ENCODE peak calls at places on chromosomes 16 and 17, in five cellular contexts. A is A549, M is SK-N-SH, Q is K562, S is GM12878. G is an unnamed sample.
A peak's percentile ranks its signal among the peaks of the same experiment; 100 is the strongest.

GRCh38 chr17:17206913-17207368 is 808 bp upstream of the PLD6 start:
- DNase-seq in A (no peak), M (no peak), Q (no peak), S (no peak), G (no peak)

GRCh38 chr17:69575346-69575761 is 160.9 kb downstream of the MAP2K6 start:
- DNase-seq in A (no peak), M (no peak), Q (no peak), S (no peak), G (peak; percentile 87)

GRCh38 chr16:80931985-80932720 is 74.5 kb downstream of the CMC2 start:
- DNase-seq in A (peak; percentile 54), M (peak; percentile 84), Q (no peak), S (no peak), G (peak; percentile 35)

GRCh38 chr16:79334127-79334526 is 266.4 kb downstream of the MAF start:
- DNase-seq in A (peak; percentile 4), M (no peak), Q (peak; percentile 67), S (no peak), G (no peak)

GRCh38 chr17:45319239-45319703 is 2.5 kb upstream of the MAP3K14 start:
- DNase-seq in A (peak; percentile 85), M (no peak), Q (peak; percentile 59), S (no peak), G (peak; percentile 83)

GRCh38 chr16:85081765-85082164 is 30.5 kb downstream of the CIBAR2 start:
- DNase-seq in A (no peak), M (no peak), Q (no peak), S (no peak), G (no peak)

GRCh38 chr17:72358465-72358864 is 237.6 kb downstream of the SOX9 start:
- DNase-seq in A (no peak), M (no peak), Q (no peak), S (no peak), G (peak; percentile 86)

GRCh38 chr17:80429356-80430275 is 14.6 kb downstream of the ENDOV start:
- DNase-seq in A (no peak), M (no peak), Q (no peak), S (no peak), G (no peak)

GRCh38 chr16:28082624-28083023 is 19.1 kb upstream of the GSG1L start:
- DNase-seq in A (no peak), M (no peak), Q (peak; percentile 72), S (no peak), G (no peak)

GRCh38 chr16:20410153-20410723 is 904 bp downstream of the ACSM5 start:
- DNase-seq in A (no peak), M (no peak), Q (no peak), S (no peak), G (no peak)

GRCh38 chr17:36755586-36755985 is 154.2 kb downstream of the MRM1 start:
- DNase-seq in A (peak; percentile 70), M (peak; percentile 68), Q (peak; percentile 70), S (no peak), G (no peak)

GRCh38 chr17:1511290-1511689 is 5.1 kb downstream of the INPP5K start:
- DNase-seq in A (no peak), M (no peak), Q (peak; percentile 32), S (no peak), G (no peak)

GRCh38 chr17:28074010-28074409 is 31.5 kb downstream of the NLK start:
- DNase-seq in A (no peak), M (no peak), Q (no peak), S (no peak), G (no peak)

GRCh38 chr17:75502072-75502745 is 13.1 kb downstream of the CASKIN2 start:
- DNase-seq in A (no peak), M (no peak), Q (no peak), S (no peak), G (no peak)

DNA sequence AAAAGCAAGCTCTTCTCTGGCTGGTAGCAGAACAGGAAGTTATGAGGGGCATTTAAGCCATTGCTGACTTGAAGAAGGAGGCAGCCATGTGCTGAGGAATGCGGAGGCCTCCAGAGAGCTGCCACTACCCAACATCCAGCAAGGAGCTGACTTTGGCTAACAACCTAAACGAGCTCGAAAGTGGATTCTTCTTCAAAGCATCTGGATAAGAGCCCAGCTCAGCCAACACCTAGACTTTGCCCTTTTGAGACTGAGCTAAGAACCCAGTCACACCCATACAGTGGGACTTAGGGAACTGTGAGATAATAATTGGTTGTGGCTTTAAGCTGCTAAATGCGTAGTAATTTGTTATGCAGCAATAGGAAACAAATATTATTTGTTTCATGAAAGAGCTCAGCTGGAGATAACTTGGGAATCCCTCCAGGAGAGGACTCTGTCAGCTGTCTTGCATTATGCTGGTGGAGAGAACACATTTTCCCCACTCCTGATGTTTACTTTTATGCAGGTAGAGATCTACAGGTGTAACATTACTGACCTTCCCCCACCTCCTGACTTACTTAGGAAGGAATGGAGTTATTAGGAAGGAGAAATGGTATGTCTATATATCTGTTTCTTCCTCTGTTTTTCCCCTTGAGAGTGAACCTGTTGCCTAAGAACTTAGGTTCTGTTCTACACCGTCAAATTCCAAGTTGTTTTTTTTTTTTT is 52.7 kb upstream of the ZNF629 start:
- DNase-seq in A (no peak), M (no peak), Q (no peak), S (no peak), G (no peak)
- TF ChIP-seq RCOR1 in A (no peak), M (no peak), Q (no peak), S (no peak), G (no peak)

GRCh38 chr17:59859444-59860025 is 33.2 kb downstream of the TUBD1 start:
- DNase-seq in A (no peak), M (no peak), Q (peak; percentile 30), S (no peak), G (peak; percentile 78)

GRCh38 chr17:59858167-59858790 is 34.5 kb downstream of the TUBD1 start:
- DNase-seq in A (no peak), M (peak; percentile 31), Q (no peak), S (no peak), G (peak; percentile 23)

GRCh38 chr17:59863607-59864006 is 29.1 kb downstream of the TUBD1 start:
- DNase-seq in A (no peak), M (no peak), Q (no peak), S (no peak), G (no peak)
- TF ChIP-seq RCOR1 in A (no peak), M (no peak), Q (no peak), S (no peak), G (no peak)

GRCh38 chr16:13391337-13391736 is 489.9 kb downstream of the SHISA9 start:
- DNase-seq in A (no peak), M (no peak), Q (no peak), S (peak; percentile 15), G (no peak)

GRCh38 chr16:13393816-13394215 is 492.4 kb downstream of the SHISA9 start:
- DNase-seq in A (no peak), M (no peak), Q (no peak), S (no peak), G (no peak)

GRCh38 chr16:13392341-13392740 is 490.9 kb downstream of the SHISA9 start:
- DNase-seq in A (no peak), M (no peak), Q (no peak), S (no peak), G (no peak)

GRCh38 chr16:13390986-13391305 is 489.5 kb downstream of the SHISA9 start:
- DNase-seq in A (no peak), M (no peak), Q (no peak), S (no peak), G (no peak)

DNA sequence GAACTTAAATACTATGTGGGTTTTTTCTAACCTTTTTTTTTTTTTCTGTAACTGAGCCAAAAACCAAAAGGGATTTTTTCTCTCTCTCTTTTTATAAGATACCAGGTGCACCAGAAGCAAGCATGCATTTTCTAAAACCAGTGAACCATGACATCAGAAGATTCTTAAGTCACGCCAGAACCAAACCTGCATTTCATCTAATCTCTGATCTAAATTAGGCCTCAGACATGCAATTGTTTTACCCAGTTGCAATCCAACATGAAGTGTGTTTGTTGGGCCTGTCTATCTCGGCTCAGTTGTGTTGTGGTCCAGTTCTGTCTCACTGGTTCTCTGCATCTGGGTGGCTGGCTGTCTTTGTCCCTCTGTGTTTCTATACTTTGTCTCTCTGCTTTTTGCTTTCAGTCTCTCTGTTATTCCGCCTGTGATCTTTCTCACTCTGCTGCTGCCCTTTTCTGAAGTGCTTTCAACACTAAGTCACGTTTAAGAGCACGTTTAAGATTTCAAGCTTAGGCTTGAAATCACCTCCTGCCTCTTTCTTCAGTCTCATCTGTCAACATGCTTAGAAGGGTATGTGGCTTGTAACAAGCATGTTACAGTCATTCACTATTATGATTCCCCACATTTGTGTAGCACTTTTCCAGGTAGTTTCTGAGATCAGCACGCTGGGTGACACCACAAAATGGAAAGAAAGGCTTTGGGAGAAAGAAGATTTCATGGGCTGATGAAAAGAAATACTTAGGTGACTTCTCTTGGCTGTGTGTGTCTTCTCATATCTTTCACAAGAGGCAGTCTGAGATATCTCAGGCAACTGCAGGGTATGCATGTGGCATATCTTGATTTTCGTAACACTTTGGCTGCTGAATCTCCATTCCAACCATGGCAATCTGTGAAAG is 488.9 kb downstream of the SHISA9 start:
- DNase-seq in A (no peak), M (no peak), Q (no peak), S (peak; percentile 88), G (no peak)
- TF ChIP-seq RCOR1 in A (no peak), M (no peak), Q (no peak), S (no peak), G (no peak)

GRCh38 chr16:24282129-24282528 is 26.0 kb downstream of the CACNG3 start:
- DNase-seq in A (no peak), M (no peak), Q (no peak), S (no peak), G (no peak)
- TF ChIP-seq RCOR1 in A (no peak), M (no peak), Q (no peak), S (no peak), G (no peak)

GRCh38 chr16:54654429-54654828 is 276.2 kb upstream of the IRX5 start:
- DNase-seq in A (no peak), M (no peak), Q (no peak), S (no peak), G (no peak)

GRCh38 chr16:54649846-54650245 is 280.8 kb upstream of the IRX5 start:
- DNase-seq in A (no peak), M (no peak), Q (no peak), S (no peak), G (no peak)

GRCh38 chr16:54651851-54652770 is 278.6 kb upstream of the IRX5 start:
- DNase-seq in A (no peak), M (no peak), Q (no peak), S (no peak), G (no peak)

GRCh38 chr16:54648575-54648974 is 282.1 kb upstream of the IRX5 start:
- DNase-seq in A (no peak), M (no peak), Q (no peak), S (no peak), G (no peak)

GRCh38 chr16:54651440-54651839 is 279.2 kb upstream of the IRX5 start:
- DNase-seq in A (no peak), M (no peak), Q (no peak), S (no peak), G (no peak)
- TF ChIP-seq RCOR1 in A (no peak), M (no peak), Q (no peak), S (no peak), G (no peak)

GRCh38 chr17:57045868-57046671 is 39.0 kb upstream of the AKAP1 start:
- DNase-seq in A (no peak), M (peak; percentile 52), Q (no peak), S (no peak), G (no peak)
- TF ChIP-seq RCOR1 in A (no peak), M (no peak), Q (no peak), S (no peak), G (no peak)

G was measured in IMR-90.